ENCODE peak calls at places on chromosomes 12 and 14, in six cellular contexts. One of them, this sample, is unnamed.

GRCh38 chr12:7265251-7265650 is 38.6 kb upstream of the ACSM4 start:
- DNase-seq in pancreas: no peak
- DNase-seq in CD8-positive, alpha-beta T cell: no peak
- DNase-seq in right lobe of liver: no peak
- DNase-seq in OCI-LY7: no peak
- DNase-seq in mammary epithelial cell: peak; percentile 59
- DNase-seq in this sample: no peak

GRCh38 chr14:63853831-63854293 is 1.1 kb downstream of the SYNE2 start:
- DNase-seq in OCI-LY7: peak; percentile 76
- DNase-seq in right lobe of liver: peak; percentile 70
- DNase-seq in mammary epithelial cell: peak; percentile 94
- DNase-seq in CD8-positive, alpha-beta T cell: peak; percentile 25
- DNase-seq in pancreas: peak; percentile 53
- DNase-seq in this sample: peak; percentile 75

GRCh38 chr12:1044697-1045096 is 53.7 kb downstream of the ERC1 start:
- DNase-seq in pancreas: no peak
- DNase-seq in OCI-LY7: no peak
- DNase-seq in right lobe of liver: no peak
- DNase-seq in mammary epithelial cell: peak; percentile 32
- DNase-seq in CD8-positive, alpha-beta T cell: no peak
- DNase-seq in this sample: no peak

GRCh38 chr14:68937790-68938514 is 41.1 kb downstream of the ACTN1 start:
- DNase-seq in right lobe of liver: peak; percentile 92
- DNase-seq in OCI-LY7: no peak
- DNase-seq in pancreas: peak; percentile 42
- DNase-seq in mammary epithelial cell: peak; percentile 59
- DNase-seq in CD8-positive, alpha-beta T cell: no peak
- DNase-seq in this sample: no peak

GRCh38 chr14:53152909-53153701 is at the start of gene DDHD1:
- DNase-seq in CD8-positive, alpha-beta T cell: peak; percentile 73
- DNase-seq in pancreas: peak; percentile 80
- DNase-seq in OCI-LY7: peak; percentile 89
- DNase-seq in mammary epithelial cell: peak; percentile 57
- DNase-seq in right lobe of liver: peak; percentile 85
- DNase-seq in this sample: peak; percentile 94

GRCh38 chr12:117098361-117099217 is 627 bp downstream of the TESC start:
- DNase-seq in CD8-positive, alpha-beta T cell: no peak
- DNase-seq in mammary epithelial cell: no peak
- DNase-seq in pancreas: peak; percentile 84
- DNase-seq in right lobe of liver: peak; percentile 58
- DNase-seq in OCI-LY7: peak; percentile 18
- DNase-seq in this sample: peak; percentile 41

GRCh38 chr14:92863281-92863680 is 59.7 kb upstream of the CHGA start:
- DNase-seq in mammary epithelial cell: no peak
- DNase-seq in pancreas: no peak
- DNase-seq in right lobe of liver: no peak
- DNase-seq in OCI-LY7: peak; percentile 46
- DNase-seq in CD8-positive, alpha-beta T cell: no peak
- DNase-seq in this sample: no peak

GRCh38 chr12:48863296-48863695 is 2.4 kb downstream of the RND1 start:
- DNase-seq in mammary epithelial cell: no peak
- DNase-seq in OCI-LY7: no peak
- DNase-seq in right lobe of liver: no peak
- DNase-seq in CD8-positive, alpha-beta T cell: no peak
- DNase-seq in pancreas: no peak
- DNase-seq in this sample: no peak

GRCh38 chr12:6333566-6333965 is 8.3 kb downstream of the TNFRSF1A start:
- DNase-seq in CD8-positive, alpha-beta T cell: no peak
- DNase-seq in OCI-LY7: no peak
- DNase-seq in mammary epithelial cell: peak; percentile 95
- DNase-seq in right lobe of liver: no peak
- DNase-seq in pancreas: no peak
- DNase-seq in this sample: no peak

GRCh38 chr12:74646831-74647230 is 109.2 kb downstream of the ATXN7L3B start:
- DNase-seq in right lobe of liver: no peak
- DNase-seq in pancreas: no peak
- DNase-seq in CD8-positive, alpha-beta T cell: no peak
- DNase-seq in OCI-LY7: peak; percentile 28
- DNase-seq in mammary epithelial cell: peak; percentile 30
- DNase-seq in this sample: no peak

GRCh38 chr12:1503281-1503711 is 91.1 kb downstream of the FBXL14 start:
- DNase-seq in mammary epithelial cell: no peak
- DNase-seq in OCI-LY7: no peak
- DNase-seq in CD8-positive, alpha-beta T cell: no peak
- DNase-seq in right lobe of liver: no peak
- DNase-seq in pancreas: no peak
- DNase-seq in this sample: no peak

GRCh38 chr14:25014440-25014839 is 35.5 kb downstream of the STXBP6 start:
- DNase-seq in pancreas: no peak
- DNase-seq in right lobe of liver: no peak
- DNase-seq in mammary epithelial cell: no peak
- DNase-seq in OCI-LY7: no peak
- DNase-seq in CD8-positive, alpha-beta T cell: no peak
- DNase-seq in this sample: no peak

GRCh38 chr14:103361868-103362267 is 23.3 kb upstream of the MARK3 start:
- DNase-seq in right lobe of liver: no peak
- DNase-seq in CD8-positive, alpha-beta T cell: no peak
- DNase-seq in OCI-LY7: no peak
- DNase-seq in mammary epithelial cell: peak; percentile 98
- DNase-seq in pancreas: no peak
- DNase-seq in this sample: no peak

GRCh38 chr12:58765653-58766554 is 154.4 kb downstream of the LRIG3 start:
- DNase-seq in OCI-LY7: no peak
- DNase-seq in right lobe of liver: no peak
- DNase-seq in pancreas: peak; percentile 26
- DNase-seq in mammary epithelial cell: no peak
- DNase-seq in CD8-positive, alpha-beta T cell: no peak
- DNase-seq in this sample: no peak

GRCh38 chr14:90968025-90968424 is 92.4 kb downstream of the RPS6KA5 start:
- DNase-seq in pancreas: no peak
- DNase-seq in mammary epithelial cell: no peak
- DNase-seq in OCI-LY7: no peak
- DNase-seq in CD8-positive, alpha-beta T cell: no peak
- DNase-seq in right lobe of liver: no peak
- DNase-seq in this sample: no peak

GRCh38 chr12:69042970-69043369 is 110.0 kb upstream of the CPM start:
- DNase-seq in OCI-LY7: no peak
- DNase-seq in mammary epithelial cell: no peak
- DNase-seq in pancreas: peak; percentile 23
- DNase-seq in right lobe of liver: no peak
- DNase-seq in CD8-positive, alpha-beta T cell: no peak
- DNase-seq in this sample: no peak

GRCh38 chr14:97058589-97058988 is 261.4 kb downstream of the VRK1 start:
- DNase-seq in right lobe of liver: no peak
- DNase-seq in pancreas: no peak
- DNase-seq in OCI-LY7: no peak
- DNase-seq in CD8-positive, alpha-beta T cell: no peak
- DNase-seq in mammary epithelial cell: no peak
- DNase-seq in this sample: no peak

GRCh38 chr14:97058071-97058470 is 260.9 kb downstream of the VRK1 start:
- DNase-seq in mammary epithelial cell: no peak
- DNase-seq in OCI-LY7: no peak
- DNase-seq in pancreas: no peak
- DNase-seq in CD8-positive, alpha-beta T cell: no peak
- DNase-seq in right lobe of liver: no peak
- DNase-seq in this sample: no peak

GRCh38 chr14:97057238-97057637 is 260.1 kb downstream of the VRK1 start:
- DNase-seq in mammary epithelial cell: no peak
- DNase-seq in right lobe of liver: no peak
- DNase-seq in OCI-LY7: no peak
- DNase-seq in pancreas: no peak
- DNase-seq in CD8-positive, alpha-beta T cell: no peak
- DNase-seq in this sample: no peak

GRCh38 chr14:97053941-97054340 is 256.8 kb downstream of the VRK1 start:
- DNase-seq in pancreas: no peak
- DNase-seq in right lobe of liver: no peak
- DNase-seq in mammary epithelial cell: no peak
- DNase-seq in CD8-positive, alpha-beta T cell: no peak
- DNase-seq in OCI-LY7: no peak
- DNase-seq in this sample: no peak

DNA sequence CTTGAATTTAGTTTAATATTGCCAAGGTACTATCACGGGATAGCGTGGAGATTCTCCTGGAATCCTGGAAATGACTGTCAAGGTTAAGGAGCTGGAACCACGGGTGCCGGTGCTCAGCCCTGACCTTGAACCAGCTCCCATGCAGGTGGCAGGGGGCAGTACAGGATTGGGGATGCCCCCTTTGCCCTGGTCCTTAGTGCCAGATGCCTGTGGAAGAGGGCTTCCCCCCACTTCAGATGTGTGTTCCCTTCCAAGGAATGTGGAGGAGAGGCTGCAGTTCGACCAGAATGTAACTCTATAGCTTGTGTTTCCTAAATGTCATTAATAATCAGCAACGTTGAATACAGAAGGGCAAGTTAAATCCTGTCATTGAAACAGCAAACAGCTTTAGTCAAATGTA is 258.9 kb downstream of the VRK1 start:
- DNase-seq in pancreas: no peak
- DNase-seq in mammary epithelial cell: no peak
- DNase-seq in CD8-positive, alpha-beta T cell: no peak
- DNase-seq in OCI-LY7: no peak
- DNase-seq in right lobe of liver: no peak
- DNase-seq in this sample: no peak
- TF ChIP-seq CTCF in pancreas: no peak
- TF ChIP-seq CTCF in mammary epithelial cell: no peak
- TF ChIP-seq CTCF in CD8-positive, alpha-beta T cell: no peak
- TF ChIP-seq CTCF in OCI-LY7: no peak
- TF ChIP-seq CTCF in right lobe of liver: no peak
- TF ChIP-seq CTCF in this sample: no peak

DNA sequence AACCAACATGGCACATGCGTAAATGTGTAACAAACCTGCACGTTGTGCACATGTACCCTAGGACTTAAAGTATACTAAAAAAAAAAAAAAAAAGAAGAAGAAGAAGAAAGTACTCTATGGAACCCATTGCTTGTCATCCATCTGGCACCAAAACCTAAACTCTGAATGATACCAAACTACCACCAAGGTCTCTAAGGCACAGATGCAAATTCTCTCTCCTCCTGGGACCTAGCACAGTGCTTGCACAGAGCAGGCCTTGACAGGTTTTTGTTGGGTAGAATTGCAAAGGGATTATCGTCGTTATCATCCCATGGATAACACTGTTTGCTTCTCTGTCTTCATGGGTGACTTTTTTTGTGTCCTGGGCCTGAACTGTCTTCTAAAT is 13.2 kb upstream of the LGALS3 start:
- DNase-seq in pancreas: no peak
- DNase-seq in OCI-LY7: no peak
- DNase-seq in CD8-positive, alpha-beta T cell: no peak
- DNase-seq in mammary epithelial cell: no peak
- DNase-seq in right lobe of liver: no peak
- DNase-seq in this sample: no peak
- H3K27ac ChIP-seq in pancreas: peak overlapping the region; percentile 65
- H3K27ac ChIP-seq in OCI-LY7: no peak overlapping the region
- H3K27ac ChIP-seq in CD8-positive, alpha-beta T cell: no peak overlapping the region
- H3K27ac ChIP-seq in mammary epithelial cell: no peak overlapping the region
- H3K27ac ChIP-seq in right lobe of liver: no peak overlapping the region
- H3K27ac ChIP-seq in this sample: peak overlapping the region; percentile 28

DNA sequence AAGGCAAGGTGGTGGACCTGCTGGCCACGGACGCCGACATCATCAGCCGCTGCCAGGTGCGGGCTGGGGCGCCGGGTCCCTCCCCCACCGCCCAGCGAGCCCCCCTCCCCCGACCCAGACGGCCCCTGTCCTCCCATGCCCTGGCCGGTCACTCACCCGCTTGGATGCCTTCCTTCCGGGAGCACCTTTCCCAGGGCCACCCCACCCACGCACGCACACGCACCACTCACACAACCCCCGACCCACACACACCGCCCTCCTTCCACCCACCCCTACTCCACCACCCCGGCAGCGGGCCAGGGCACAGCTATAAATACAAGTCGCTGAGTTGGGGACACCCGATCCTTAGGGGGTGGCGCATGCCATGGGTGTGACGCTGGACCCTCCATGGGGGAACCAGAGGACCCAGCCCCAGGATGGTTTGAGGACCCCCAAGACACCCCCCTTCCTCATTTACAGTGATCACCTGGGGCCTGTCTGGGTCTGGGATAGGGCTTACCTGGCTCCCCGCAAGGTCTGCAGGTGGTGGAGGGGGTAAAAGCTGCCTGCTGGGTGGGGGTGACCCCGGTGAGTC is 465 bp downstream of the ADSS1 start:
- DNase-seq in pancreas: peak; percentile 55
- DNase-seq in OCI-LY7: no peak
- DNase-seq in mammary epithelial cell: no peak
- DNase-seq in CD8-positive, alpha-beta T cell: no peak
- DNase-seq in right lobe of liver: no peak
- DNase-seq in this sample: no peak
- H3K4me1 ChIP-seq in pancreas: peaks cover 3% of the 10 kb centered on the region
- H3K4me1 ChIP-seq in OCI-LY7: no peaks in the 10 kb centered on the region
- H3K4me1 ChIP-seq in mammary epithelial cell: peaks cover 19% of the 10 kb centered on the region
- H3K4me1 ChIP-seq in CD8-positive, alpha-beta T cell: peaks cover 6% of the 10 kb centered on the region
- H3K4me1 ChIP-seq in right lobe of liver: no peaks in the 10 kb centered on the region
- H3K4me1 ChIP-seq in this sample: peaks cover 28% of the 10 kb centered on the region

GRCh38 chr12:76080729-76081415 is 3.6 kb downstream of the NAP1L1 start:
- DNase-seq in mammary epithelial cell: no peak
- DNase-seq in right lobe of liver: no peak
- DNase-seq in CD8-positive, alpha-beta T cell: no peak
- DNase-seq in pancreas: no peak
- DNase-seq in OCI-LY7: peak; percentile 51
- DNase-seq in this sample: no peak
- TF ChIP-seq CTCF in mammary epithelial cell: peak; percentile 8
- TF ChIP-seq CTCF in right lobe of liver: no peak
- TF ChIP-seq CTCF in CD8-positive, alpha-beta T cell: peak; percentile 17
- TF ChIP-seq CTCF in pancreas: no peak
- TF ChIP-seq CTCF in OCI-LY7: peak; percentile 69
- TF ChIP-seq CTCF in this sample: no peak

GRCh38 chr12:53066594-53066978 is 12.6 kb downstream of the SPRYD3 start:
- DNase-seq in CD8-positive, alpha-beta T cell: no peak
- DNase-seq in OCI-LY7: no peak
- DNase-seq in pancreas: no peak
- DNase-seq in mammary epithelial cell: no peak
- DNase-seq in right lobe of liver: no peak
- DNase-seq in this sample: no peak

GRCh38 chr12:53065975-53066593 is 13.1 kb downstream of the SPRYD3 start:
- DNase-seq in right lobe of liver: no peak
- DNase-seq in pancreas: peak; percentile 79
- DNase-seq in CD8-positive, alpha-beta T cell: peak; percentile 28
- DNase-seq in OCI-LY7: peak; percentile 63
- DNase-seq in mammary epithelial cell: peak; percentile 55
- DNase-seq in this sample: peak; percentile 74

GRCh38 chr12:53063708-53064612 is 14.1 kb downstream of the TNS2 start:
- DNase-seq in mammary epithelial cell: no peak
- DNase-seq in OCI-LY7: no peak
- DNase-seq in right lobe of liver: no peak
- DNase-seq in CD8-positive, alpha-beta T cell: no peak
- DNase-seq in pancreas: peak; percentile 26
- DNase-seq in this sample: no peak

GRCh38 chr12:53064613-53065415 is 14.4 kb downstream of the SPRYD3 start:
- DNase-seq in CD8-positive, alpha-beta T cell: no peak
- DNase-seq in pancreas: peak; percentile 16
- DNase-seq in OCI-LY7: no peak
- DNase-seq in mammary epithelial cell: no peak
- DNase-seq in right lobe of liver: no peak
- DNase-seq in this sample: no peak

DNA sequence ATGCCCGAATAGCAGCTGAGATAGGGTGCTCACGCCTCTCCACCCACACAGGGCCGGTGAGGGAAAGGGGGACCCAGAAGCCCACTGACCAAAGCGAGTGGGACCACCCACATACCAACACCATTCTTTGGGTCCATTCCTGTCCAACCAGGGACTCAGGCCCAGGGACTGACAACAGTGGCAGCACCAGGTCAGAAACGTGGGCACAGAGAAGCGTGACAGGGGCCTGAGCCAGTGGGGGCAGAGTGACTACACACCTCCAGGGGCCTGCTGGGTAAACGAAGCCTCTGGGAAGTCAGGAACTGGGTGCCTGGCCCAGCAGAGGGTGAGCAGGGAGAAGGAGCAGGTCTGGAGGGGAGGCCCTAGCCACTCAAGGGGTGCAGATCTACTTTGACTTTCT is 13.7 kb downstream of the SPRYD3 start:
- DNase-seq in right lobe of liver: no peak
- DNase-seq in pancreas: peak; percentile 26
- DNase-seq in CD8-positive, alpha-beta T cell: no peak
- DNase-seq in OCI-LY7: no peak
- DNase-seq in mammary epithelial cell: no peak
- DNase-seq in this sample: peak; percentile 32
- H3K27ac ChIP-seq in right lobe of liver: no peak overlapping the region
- H3K27ac ChIP-seq in pancreas: no peak overlapping the region
- H3K27ac ChIP-seq in CD8-positive, alpha-beta T cell: no peak overlapping the region
- H3K27ac ChIP-seq in OCI-LY7: no peak overlapping the region
- H3K27ac ChIP-seq in mammary epithelial cell: no peak overlapping the region
- H3K27ac ChIP-seq in this sample: peak overlapping the region; percentile 13